ENCODE peak calls at places on chromosomes 11 and 22, in seven cellular contexts. T, H, U, G, Q, V and Y are unnamed samples.

GRCh38 chr22:17772249-17772962 is 1.9 kb downstream of the BID start:
- DNase-seq in T (no peak), H (no peak), U (no peak), G (peak; percentile 67), Q (no peak), V (no peak), Y (no peak)

GRCh38 chr22:33057363-33057995 is 702 bp downstream of the SYN3 start:
- DNase-seq in T (no peak), H (no peak), U (no peak), G (no peak), Q (no peak), V (no peak), Y (no peak)

GRCh38 chr22:44667829-44668189 is 34.2 kb upstream of the PRR5 start:
- DNase-seq in T (no peak), H (peak; percentile 16), U (no peak), G (no peak), Q (no peak), V (no peak), Y (no peak)

GRCh38 chr22:29071261-29072045 is 1.4 kb upstream of the KREMEN1 start:
- DNase-seq in T (no peak), H (no peak), U (peak; percentile 33), G (peak; percentile 76), Q (peak; percentile 61), V (peak; percentile 42), Y (peak; percentile 78)

GRCh38 chr22:37282385-37282677 is at the start of gene CYTH4:
- DNase-seq in T (peak; percentile 64), H (peak; percentile 75), U (peak; percentile 47), G (no peak), Q (no peak), V (no peak), Y (no peak)

GRCh38 chr22:32674925-32675825 is 126.3 kb upstream of the TIMP3 start:
- DNase-seq in T (peak; percentile 36), H (peak; percentile 62), U (no peak), G (no peak), Q (no peak), V (no peak), Y (no peak)

GRCh38 chr11:91104237-91104636 is 881.4 kb upstream of the CHORDC1 start:
- DNase-seq in T (no peak), H (no peak), U (no peak), G (no peak), Q (no peak), V (peak; percentile 51), Y (no peak)

GRCh38 chr11:1118755-1119275 is 38.9 kb upstream of the MUC5AC start:
- DNase-seq in T (no peak), H (no peak), U (no peak), G (no peak), Q (no peak), V (no peak), Y (no peak)

GRCh38 chr11:117953029-117953671 is 23.9 kb upstream of the TMPRSS13 start:
- DNase-seq in T (no peak), H (no peak), U (no peak), G (no peak), Q (no peak), V (no peak), Y (no peak)

GRCh38 chr22:48940988-48941902 is 886.4 kb downstream of the BRD1 start:
- DNase-seq in T (no peak), H (no peak), U (no peak), G (no peak), Q (no peak), V (no peak), Y (no peak)

GRCh38 chr11:33861366-33861765 is 30.5 kb downstream of the LMO2 start:
- DNase-seq in T (no peak), H (no peak), U (no peak), G (no peak), Q (no peak), V (no peak), Y (no peak)

GRCh38 chr22:19571995-19572394 is 47.8 kb upstream of the CLDN5 start:
- DNase-seq in T (no peak), H (no peak), U (peak; percentile 30), G (no peak), Q (no peak), V (no peak), Y (no peak)

GRCh38 chr11:22163394-22163797 is 29.5 kb upstream of the ANO5 start:
- DNase-seq in T (no peak), H (no peak), U (no peak), G (no peak), Q (no peak), V (no peak), Y (no peak)

GRCh38 chr22:23547818-23548500 is 32.1 kb downstream of the IGLL1 start:
- DNase-seq in T (no peak), H (no peak), U (no peak), G (no peak), Q (no peak), V (no peak), Y (no peak)

GRCh38 chr11:64041846-64042245 is 6.1 kb downstream of the FLRT1 start:
- DNase-seq in T (no peak), H (no peak), U (no peak), G (peak; percentile 58), Q (no peak), V (no peak), Y (no peak)

GRCh38 chr11:68355471-68355870 is 43.1 kb downstream of the LRP5 start:
- DNase-seq in T (no peak), H (no peak), U (no peak), G (no peak), Q (no peak), V (no peak), Y (no peak)

GRCh38 chr22:19889951-19890350 is 35.3 kb upstream of the GNB1L start:
- DNase-seq in T (no peak), H (peak; percentile 41), U (no peak), G (peak; percentile 47), Q (no peak), V (no peak), Y (no peak)

GRCh38 chr11:114563077-114563476 is 3.4 kb upstream of the NXPE1 start:
- DNase-seq in T (no peak), H (no peak), U (no peak), G (no peak), Q (no peak), V (peak; percentile 64), Y (peak; percentile 41)

DNA sequence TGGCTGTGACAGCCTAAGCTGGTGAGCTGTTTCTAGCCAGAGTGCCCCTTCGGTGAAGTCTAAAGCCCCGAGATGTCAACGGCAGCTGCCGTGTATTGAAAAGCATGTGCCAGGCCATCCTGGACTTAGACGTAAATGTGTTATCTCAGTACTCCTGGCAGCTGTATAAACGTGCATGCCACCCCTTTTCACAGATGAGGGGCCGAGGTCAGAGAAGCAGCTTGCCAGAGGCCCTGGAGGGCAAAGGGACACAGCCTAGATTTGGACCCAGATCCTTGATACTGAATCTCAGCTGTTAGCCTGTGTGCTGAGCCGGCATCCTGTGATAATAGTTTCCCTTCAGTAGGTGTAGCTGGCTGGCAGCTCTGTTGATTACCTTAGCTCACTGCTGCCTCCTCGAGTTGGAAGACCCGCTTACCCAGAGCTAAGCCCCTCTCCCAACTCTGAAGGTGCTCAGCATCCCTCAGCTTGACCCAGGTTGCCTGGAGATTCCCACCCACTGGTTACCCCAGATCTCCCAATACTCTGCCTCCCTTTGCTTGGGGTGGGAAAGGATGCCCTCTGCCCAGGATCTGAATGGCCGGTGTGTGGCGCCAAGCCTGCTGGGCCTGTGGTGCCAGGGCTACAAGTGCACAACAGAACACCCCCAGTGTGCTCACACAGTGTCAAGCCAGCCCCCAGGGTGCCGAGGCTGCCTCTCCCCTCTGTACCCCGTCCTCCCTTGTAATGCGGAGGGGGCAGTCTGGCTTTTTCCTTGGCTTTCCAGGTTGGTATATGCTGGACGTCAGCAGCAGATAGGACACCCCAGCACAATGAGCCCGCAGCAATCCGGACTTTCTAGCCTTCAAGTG is 59.8 kb upstream of the WNT7B start:
- DNase-seq in T (no peak), H (no peak), U (no peak), G (peak; percentile 80), Q (peak; percentile 60), V (peak; percentile 43), Y (peak; percentile 25)
- TF ChIP-seq CTCF in T (peak; percentile 18), H (no peak), U (peak; percentile 12), G (no peak), Q (no peak), V (peak; percentile 34), Y (no peak)

DNA sequence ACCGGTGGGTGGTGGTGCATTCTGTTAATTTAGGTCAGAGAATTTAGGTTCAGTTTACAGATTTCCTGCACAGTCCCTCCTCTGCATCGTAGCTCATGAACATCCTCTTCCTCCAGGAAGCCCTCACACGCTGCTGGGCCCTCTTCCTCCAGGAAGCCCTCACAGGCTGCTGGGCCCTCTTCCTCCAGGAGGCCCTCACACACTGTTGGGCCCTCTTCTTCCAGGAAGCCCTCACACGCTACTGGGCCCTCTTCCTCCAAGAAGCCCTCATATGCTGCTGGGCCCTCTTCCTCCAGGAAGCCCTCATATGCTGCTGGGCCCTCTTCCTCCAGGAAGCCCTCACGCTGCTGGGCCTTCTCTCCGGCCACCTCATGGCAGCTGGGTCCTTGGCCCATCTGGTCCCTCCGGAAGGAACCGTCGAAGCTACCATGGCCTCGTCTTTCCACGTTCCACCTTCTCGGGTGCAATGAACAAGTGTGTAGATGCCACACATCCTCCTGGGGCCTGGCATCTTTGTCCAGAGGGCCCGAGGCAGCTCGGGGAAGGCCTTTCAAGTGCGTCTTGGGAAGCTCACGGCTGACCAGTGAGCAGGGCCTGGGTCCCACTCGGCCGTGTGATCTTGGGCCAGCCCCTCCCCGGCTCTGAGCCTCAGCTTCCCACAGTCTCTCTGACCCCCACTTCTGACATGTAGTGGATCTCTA is 58.9 kb upstream of the PPARA start:
- DNase-seq in T (peak; percentile 12), H (peak; percentile 38), U (no peak), G (peak; percentile 53), Q (peak; percentile 30), V (no peak), Y (no peak)
- H3K4me1 ChIP-seq in T (peaks cover 100% of the 10 kb centered on the region), H (peaks cover 92% of the 10 kb centered on the region), U (peaks cover 87% of the 10 kb centered on the region), G (peaks cover 50% of the 10 kb centered on the region), Q (peaks cover 63% of the 10 kb centered on the region), V (peaks cover 41% of the 10 kb centered on the region), Y (no peaks in the 10 kb centered on the region)

GRCh38 chr22:21641795-21642583 is at the start of gene SDF2L1:
- DNase-seq in T (peak; percentile 98), H (peak; percentile 99), U (peak; percentile 99), G (peak; percentile 99), Q (peak; percentile 96), V (peak; percentile 99), Y (peak; percentile 99)
- TF ChIP-seq CTCF in T (peak; percentile 41), H (no peak), U (peak; percentile 63), G (peak; percentile 8), Q (peak; percentile 39), V (no peak), Y (no peak)

GRCh38 chr22:26086359-26086758 is 82.9 kb upstream of the SEZ6L start:
- DNase-seq in T (no peak), H (no peak), U (no peak), G (no peak), Q (no peak), V (peak; percentile 16), Y (no peak)
- H3K4me1 ChIP-seq in T (no peaks in the 10 kb centered on the region), H (no peaks in the 10 kb centered on the region), U (no peaks in the 10 kb centered on the region), G (no peaks in the 10 kb centered on the region), Q (no peaks in the 10 kb centered on the region), V (no peaks in the 10 kb centered on the region), Y (no peaks in the 10 kb centered on the region)

DNA sequence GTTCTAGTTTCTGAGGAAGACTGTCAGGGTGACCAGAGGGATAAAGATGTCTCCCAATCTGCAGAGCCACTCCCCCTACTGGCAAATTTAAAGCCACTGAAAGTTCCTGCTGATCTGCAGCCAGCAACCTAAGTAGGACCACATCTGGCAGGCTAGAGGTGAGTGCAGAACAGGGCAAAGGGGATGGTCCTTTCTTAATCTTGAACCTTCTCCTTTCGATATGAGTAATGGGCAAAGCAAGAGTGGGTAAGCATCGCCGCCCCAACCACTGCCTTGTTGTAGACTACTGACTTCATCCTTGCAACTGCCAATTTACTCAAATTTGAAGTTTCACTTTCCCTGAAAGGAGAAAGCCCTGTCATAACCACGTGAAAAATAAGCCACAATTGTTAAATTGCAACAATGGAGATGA is 30.7 kb downstream of the SCUBE2 start:
- DNase-seq in T (no peak), H (no peak), U (no peak), G (no peak), Q (no peak), V (peak; percentile 42), Y (no peak)
- TF ChIP-seq CTCF in T (no peak), H (no peak), U (no peak), G (no peak), Q (no peak), V (peak; percentile 63), Y (peak; percentile 27)